ENCODE peak calls at places on chromosomes 12 and 14, in seven cellular contexts. A, N, U, P, H, E and L are unnamed samples.

GRCh38 chr12:68538722-68539614 is 71.7 kb upstream of the RAP1B start:
- DNase-seq in U (no peak), E (no peak), N (peak; percentile 84), P (peak; percentile 83), A (no peak), H (peak; percentile 51), L (no peak)

GRCh38 chr12:30002677-30003076 is 218.9 kb upstream of the TMTC1 start:
- DNase-seq in A (no peak), H (no peak), E (no peak), P (no peak), N (no peak), U (no peak), L (no peak)

GRCh38 chr12:22728989-22729388 is 104.0 kb downstream of the ETNK1 start:
- DNase-seq in E (no peak), A (no peak), H (no peak), U (no peak), P (no peak), N (no peak), L (no peak)

GRCh38 chr12:6965026-6965661 is 5.3 kb downstream of the PHB2 start:
- DNase-seq in H (peak; percentile 85), A (peak; percentile 78), N (peak; percentile 95), U (peak; percentile 90), P (peak; percentile 89), E (peak; percentile 76), L (peak; percentile 87)

GRCh38 chr12:54160807-54161480 is 27.8 kb downstream of the SMUG1 start:
- DNase-seq in H (no peak), N (no peak), U (no peak), A (no peak), P (no peak), E (no peak), L (no peak)

GRCh38 chr12:88577537-88577936 is 2.7 kb downstream of the KITLG start:
- DNase-seq in E (no peak), A (no peak), H (no peak), N (no peak), U (no peak), P (no peak), L (no peak)

GRCh38 chr12:65536876-65537661 is 258.6 kb downstream of the MSRB3 start:
- DNase-seq in A (peak; percentile 99), E (no peak), N (no peak), H (no peak), P (peak; percentile 56), U (no peak), L (no peak)

GRCh38 chr12:104372048-104372720 is 68.6 kb downstream of the EID3 start:
- DNase-seq in E (no peak), A (no peak), H (no peak), N (no peak), U (no peak), P (no peak), L (no peak)

GRCh38 chr14:96160913-96161310 is 43.7 kb upstream of the BDKRB2 start:
- DNase-seq in H (no peak), U (no peak), E (no peak), N (peak; percentile 29), A (no peak), P (no peak), L (no peak)

GRCh38 chr14:89641495-89642162 is 224.6 kb upstream of the FOXN3 start:
- DNase-seq in H (no peak), A (no peak), E (no peak), U (no peak), P (no peak), N (no peak), L (no peak)

GRCh38 chr14:99572173-99572999 is 31.6 kb downstream of the CCDC85C start:
- DNase-seq in N (no peak), U (no peak), A (no peak), H (no peak), P (no peak), E (no peak), L (peak; percentile 55)

GRCh38 chr12:42932937-42933336 is 343.4 kb upstream of the PRICKLE1 start:
- DNase-seq in P (no peak), A (no peak), E (no peak), N (no peak), U (no peak), H (no peak), L (no peak)

GRCh38 chr14:92880851-92881250 is 42.1 kb upstream of the CHGA start:
- DNase-seq in U (no peak), E (no peak), A (no peak), N (no peak), H (peak; percentile 55), P (no peak), L (no peak)

GRCh38 chr12:19654630-19655384 is 215.5 kb downstream of the AEBP2 start:
- DNase-seq in E (no peak), U (no peak), N (no peak), H (no peak), A (peak; percentile 22), P (no peak), L (no peak)

GRCh38 chr12:34405286-34406227 is 383.3 kb downstream of the ALG10 start:
- DNase-seq in N (peak; percentile 69), P (peak; percentile 17), H (peak; percentile 2), U (peak; percentile 8), A (no peak), E (peak; percentile 4), L (peak; percentile 7)

GRCh38 chr12:2654741-2655140 is 140.0 kb upstream of the FKBP4 start:
- DNase-seq in P (no peak), N (peak; percentile 48), E (no peak), H (peak; percentile 5), U (no peak), A (no peak), L (no peak)

GRCh38 chr14:90177537-90178189 is 78.7 kb upstream of the PSMC1 start:
- DNase-seq in U (no peak), E (no peak), A (no peak), N (no peak), P (no peak), H (no peak), L (no peak)

GRCh38 chr12:29639893-29640495 is 142.5 kb upstream of the OVCH1 start:
- DNase-seq in U (no peak), E (no peak), N (no peak), H (no peak), A (no peak), P (no peak), L (no peak)

GRCh38 chr12:95805864-95806669 is 15.5 kb upstream of the NTN4 start:
- DNase-seq in A (peak; percentile 76), E (no peak), N (no peak), U (no peak), P (no peak), H (no peak), L (no peak)

GRCh38 chr14:92659765-92660561 is 88.5 kb downstream of the LGMN start:
- DNase-seq in A (no peak), P (peak; percentile 74), U (no peak), N (no peak), H (no peak), E (no peak), L (no peak)

GRCh38 chr14:67473290-67474082 is 15.0 kb downstream of the TMEM229B start:
- DNase-seq in A (no peak), N (no peak), P (no peak), E (no peak), H (no peak), U (no peak), L (no peak)

GRCh38 chr12:46824709-46825108 is 1.1 kb downstream of the SLC38A4 start:
- DNase-seq in P (no peak), H (no peak), A (no peak), U (no peak), E (no peak), N (no peak), L (no peak)

GRCh38 chr12:103915306-103915705 is 14.9 kb upstream of the HSP90B1 start:
- DNase-seq in H (no peak), N (no peak), U (no peak), E (no peak), P (no peak), A (no peak), L (no peak)

GRCh38 chr12:85642810-85643209 is 193.4 kb downstream of the RASSF9 start:
- DNase-seq in P (no peak), H (no peak), N (no peak), A (no peak), U (no peak), E (no peak), L (no peak)
- TF ChIP-seq CTCF in P (no peak), H (peak; percentile 29), N (no peak), A (peak; percentile 40), U (peak; percentile 23), E (no peak), L (no peak)

GRCh38 chr14:24095196-24096068 is 1.3 kb downstream of the PCK2 start:
- DNase-seq in N (no peak), A (peak; percentile 38), U (no peak), P (peak; percentile 68), E (peak; percentile 61), H (peak; percentile 71), L (peak; percentile 78)

GRCh38 chr14:24092110-24092959 is 1.8 kb upstream of the PCK2 start:
- DNase-seq in N (no peak), P (no peak), A (no peak), U (no peak), H (no peak), E (no peak), L (no peak)

GRCh38 chr14:24094839-24095195 is 706 bp downstream of the PCK2 start:
- DNase-seq in H (no peak), U (no peak), P (no peak), A (no peak), N (no peak), E (no peak), L (no peak)

GRCh38 chr14:24092960-24093900 is 881 bp upstream of the PCK2 start:
- DNase-seq in A (no peak), U (no peak), N (no peak), P (no peak), H (no peak), E (no peak), L (no peak)

GRCh38 chr14:24093901-24094838 is at the start of gene PCK2:
- DNase-seq in U (peak; percentile 74), E (peak; percentile 76), N (peak; percentile 97), H (peak; percentile 98), A (peak; percentile 56), P (peak; percentile 92), L (peak; percentile 89)
- TF ChIP-seq CTCF in U (peak; percentile 11), E (no peak), N (no peak), H (no peak), A (no peak), P (no peak), L (no peak)

DNA sequence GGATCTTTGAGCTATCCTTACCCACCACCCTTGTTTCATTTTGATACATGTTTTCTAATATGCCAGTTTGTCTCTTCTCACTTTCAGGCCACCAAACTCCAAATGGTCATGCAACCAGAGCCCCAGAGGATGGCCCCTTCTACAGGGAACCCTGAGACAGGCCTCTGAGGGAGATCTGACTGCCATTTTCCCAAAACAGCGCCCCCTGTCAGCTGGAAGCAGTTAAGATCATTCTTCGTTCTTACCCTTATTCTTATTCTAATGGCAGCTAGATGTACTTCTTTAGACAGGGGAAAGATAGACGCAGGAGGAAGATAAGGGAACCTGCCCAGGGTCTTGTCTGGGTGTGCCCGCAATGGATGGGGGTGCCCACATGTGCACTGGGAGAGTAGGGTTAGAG is 38.4 kb downstream of the C12orf56 start:
- DNase-seq in A (no peak), N (no peak), E (no peak), U (no peak), H (peak; percentile 17), P (no peak), L (no peak)
- TF ChIP-seq CTCF in A (no peak), N (no peak), E (no peak), U (no peak), H (peak; percentile 21), P (no peak), L (no peak)

DNA sequence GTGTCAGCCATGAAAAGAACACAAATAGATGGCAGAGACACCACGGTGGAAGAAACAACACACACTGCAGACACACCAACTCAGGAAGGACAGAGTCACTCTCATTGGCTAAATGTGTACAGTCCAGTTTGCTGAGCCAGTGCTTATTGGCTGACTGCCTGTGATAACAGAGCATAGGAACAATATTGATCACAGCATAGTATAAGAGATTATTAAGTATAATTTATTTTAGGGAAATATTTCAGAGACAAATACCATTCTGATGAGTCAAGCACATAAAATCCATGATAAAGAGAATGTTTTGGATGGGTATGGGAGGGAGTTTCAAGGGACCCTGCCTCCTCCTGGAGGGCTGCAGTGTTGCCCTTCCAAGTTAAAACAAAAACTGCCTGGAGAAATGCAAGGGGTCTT is 50.9 kb downstream of the BTG1 start:
- DNase-seq in P (no peak), E (no peak), N (no peak), A (no peak), U (no peak), H (no peak), L (no peak)
- TF ChIP-seq CTCF in P (no peak), E (no peak), N (no peak), A (peak; percentile 25), U (peak; percentile 12), H (no peak), L (no peak)